ENCODE peak calls at places on chromosome 14, in four cellular contexts. One of them, this sample, is unnamed.

GRCh38 chr14:69153848-69154208 is 909 bp upstream of the DCAF5 start:
- DNase-seq in Kasumi-1: peak
- DNase-seq in ovary: peak
- DNase-seq in activated gamma-delta T cell treated with Interleukin-2 at 50 U/mL for 16 hours: no peak
- DNase-seq in this sample: no peak

GRCh38 chr14:36295642-36296627 is 24.5 kb downstream of the MBIP start:
- DNase-seq in Kasumi-1: no peak
- DNase-seq in ovary: no peak
- DNase-seq in activated gamma-delta T cell treated with Interleukin-2 at 50 U/mL for 16 hours: no peak
- DNase-seq in this sample: no peak

GRCh38 chr14:100221419-100222218 is 17.3 kb upstream of the YY1 start:
- DNase-seq in Kasumi-1: peak
- DNase-seq in ovary: no peak
- DNase-seq in activated gamma-delta T cell treated with Interleukin-2 at 50 U/mL for 16 hours: peak
- DNase-seq in this sample: peak

GRCh38 chr14:85391892-85392291 is 138.1 kb upstream of the FLRT2 start:
- DNase-seq in Kasumi-1: no peak
- DNase-seq in ovary: no peak
- DNase-seq in activated gamma-delta T cell treated with Interleukin-2 at 50 U/mL for 16 hours: no peak
- DNase-seq in this sample: no peak

GRCh38 chr14:77488558-77488957 is 10.1 kb downstream of the ISM2 start:
- DNase-seq in Kasumi-1: no peak
- DNase-seq in ovary: no peak
- DNase-seq in activated gamma-delta T cell treated with Interleukin-2 at 50 U/mL for 16 hours: no peak
- DNase-seq in this sample: no peak

GRCh38 chr14:53147208-53147607 is 5.9 kb downstream of the DDHD1 start:
- DNase-seq in Kasumi-1: no peak
- DNase-seq in ovary: no peak
- DNase-seq in activated gamma-delta T cell treated with Interleukin-2 at 50 U/mL for 16 hours: no peak
- DNase-seq in this sample: no peak

GRCh38 chr14:56868660-56869059 is 58.4 kb upstream of the OTX2 start:
- DNase-seq in Kasumi-1: no peak
- DNase-seq in ovary: no peak
- DNase-seq in activated gamma-delta T cell treated with Interleukin-2 at 50 U/mL for 16 hours: no peak
- DNase-seq in this sample: no peak

GRCh38 chr14:26863736-26864135 is 265.9 kb upstream of the NOVA1 start:
- DNase-seq in Kasumi-1: peak
- DNase-seq in ovary: no peak
- DNase-seq in activated gamma-delta T cell treated with Interleukin-2 at 50 U/mL for 16 hours: no peak
- DNase-seq in this sample: no peak

GRCh38 chr14:105061428-105062047 is 3.7 kb downstream of the GPR132 start:
- DNase-seq in Kasumi-1: no peak
- DNase-seq in ovary: no peak
- DNase-seq in activated gamma-delta T cell treated with Interleukin-2 at 50 U/mL for 16 hours: peak
- DNase-seq in this sample: peak

GRCh38 chr14:43043851-43044250 is 1437.2 kb downstream of the LRFN5 start:
- DNase-seq in Kasumi-1: no peak
- DNase-seq in ovary: no peak
- DNase-seq in activated gamma-delta T cell treated with Interleukin-2 at 50 U/mL for 16 hours: no peak
- DNase-seq in this sample: no peak

GRCh38 chr14:77140937-77141591 is 527 bp downstream of the ZDHHC22 start:
- DNase-seq in Kasumi-1: peak
- DNase-seq in ovary: no peak
- DNase-seq in activated gamma-delta T cell treated with Interleukin-2 at 50 U/mL for 16 hours: no peak
- DNase-seq in this sample: no peak

GRCh38 chr14:90815817-90816662 is at the start of gene TTC7B:
- DNase-seq in Kasumi-1: peak
- DNase-seq in ovary: peak
- DNase-seq in activated gamma-delta T cell treated with Interleukin-2 at 50 U/mL for 16 hours: no peak
- DNase-seq in this sample: no peak

GRCh38 chr14:35385042-35385839 is 19.3 kb downstream of the NFKBIA start:
- DNase-seq in Kasumi-1: no peak
- DNase-seq in ovary: peak
- DNase-seq in activated gamma-delta T cell treated with Interleukin-2 at 50 U/mL for 16 hours: no peak
- DNase-seq in this sample: peak

GRCh38 chr14:61607570-61608244 is 87.6 kb upstream of the HIF1A start:
- DNase-seq in Kasumi-1: no peak
- DNase-seq in ovary: no peak
- DNase-seq in activated gamma-delta T cell treated with Interleukin-2 at 50 U/mL for 16 hours: no peak
- DNase-seq in this sample: no peak

GRCh38 chr14:59629384-59630158 is 53.0 kb upstream of the CCDC175 start:
- DNase-seq in Kasumi-1: no peak
- DNase-seq in ovary: no peak
- DNase-seq in activated gamma-delta T cell treated with Interleukin-2 at 50 U/mL for 16 hours: no peak
- DNase-seq in this sample: no peak

This sample was measured in right lobe of liver.